ENCODE peak calls at places on chromosomes 6 and 20, in four cellular contexts. X is HepG2, K is H1, A is K562. I is an unnamed sample.
A peak's percentile ranks its signal among the peaks of the same experiment; 100 is the strongest.

GRCh38 chr20:58997141-58997770 is 9.8 kb downstream of the CTSZ start:
- DNase-seq in K (no peak), X (no peak), A (no peak), I (no peak)

GRCh38 chr20:54984104-54984448 is 508.7 kb downstream of the DOK5 start:
- DNase-seq in A (no peak), K (no peak), X (no peak), I (no peak)

GRCh38 chr6:113104546-113105325 is 752.4 kb upstream of the MARCKS start:
- DNase-seq in X (no peak), A (no peak), K (no peak), I (no peak)

GRCh38 chr6:121319112-121319553 is 15.1 kb downstream of the TBC1D32 start:
- DNase-seq in X (peak; percentile 41), A (no peak), K (no peak), I (no peak)

GRCh38 chr20:61628901-61629300 is 376.8 kb downstream of the CDH4 start:
- DNase-seq in X (no peak), A (no peak), K (no peak), I (no peak)

GRCh38 chr20:31747640-31748039 is 8.6 kb downstream of the TPX2 start:
- DNase-seq in K (no peak), A (no peak), X (no peak), I (no peak)

GRCh38 chr6:119350202-119351004 is 842 bp upstream of the MAN1A1 start:
- DNase-seq in K (no peak), A (no peak), X (peak; percentile 33), I (no peak)

GRCh38 chr20:63626424-63627128 is at the start of gene GMEB2:
- DNase-seq in X (peak; percentile 69), A (peak; percentile 88), K (no peak), I (no peak)

GRCh38 chr6:159107451-159108260 is 61.5 kb upstream of the FNDC1 start:
- DNase-seq in K (no peak), X (no peak), A (no peak), I (no peak)

GRCh38 chr6:52074155-52074554 is 13.3 kb downstream of the PKHD1 start:
- DNase-seq in A (peak; percentile 11), X (no peak), K (no peak), I (no peak)

GRCh38 chr6:8182209-8182845 is 80.0 kb upstream of the EEF1E1 start:
- DNase-seq in K (no peak), A (no peak), X (no peak), I (no peak)

GRCh38 chr6:134853111-134854055 is 96.5 kb downstream of the ALDH8A1 start:
- DNase-seq in X (peak; percentile 69), A (no peak), K (no peak), I (no peak)

GRCh38 chr6:136446579-136447182 is 103.5 kb downstream of the MAP7 start:
- DNase-seq in A (no peak), K (no peak), X (no peak), I (no peak)

GRCh38 chr6:163813979-163814493 is 399.5 kb downstream of the QKI start:
- DNase-seq in A (no peak), X (no peak), K (no peak), I (peak; percentile 9)

GRCh38 chr6:163816441-163816840 is 401.9 kb downstream of the QKI start:
- DNase-seq in A (no peak), X (no peak), K (no peak), I (no peak)

GRCh38 chr6:163815796-163816195 is 401.3 kb downstream of the QKI start:
- DNase-seq in X (no peak), K (no peak), A (no peak), I (no peak)

GRCh38 chr6:163811317-163811716 is 396.8 kb downstream of the QKI start:
- DNase-seq in A (no peak), K (no peak), X (no peak), I (no peak)

GRCh38 chr6:163814494-163815364 is 400.2 kb downstream of the QKI start:
- DNase-seq in A (no peak), K (no peak), X (no peak), I (peak; percentile 34)
- TF ChIP-seq SRF in A (no peak), K (no peak), X (no peak), I (no peak)

GRCh38 chr6:33211666-33212422 is 3.5 kb downstream of the RING1 start:
- DNase-seq in X (no peak), K (no peak), A (peak; percentile 67), I (no peak)
- TF ChIP-seq CBX5 in X (no peak), K (no peak), A (no peak), I (no peak)

DNA sequence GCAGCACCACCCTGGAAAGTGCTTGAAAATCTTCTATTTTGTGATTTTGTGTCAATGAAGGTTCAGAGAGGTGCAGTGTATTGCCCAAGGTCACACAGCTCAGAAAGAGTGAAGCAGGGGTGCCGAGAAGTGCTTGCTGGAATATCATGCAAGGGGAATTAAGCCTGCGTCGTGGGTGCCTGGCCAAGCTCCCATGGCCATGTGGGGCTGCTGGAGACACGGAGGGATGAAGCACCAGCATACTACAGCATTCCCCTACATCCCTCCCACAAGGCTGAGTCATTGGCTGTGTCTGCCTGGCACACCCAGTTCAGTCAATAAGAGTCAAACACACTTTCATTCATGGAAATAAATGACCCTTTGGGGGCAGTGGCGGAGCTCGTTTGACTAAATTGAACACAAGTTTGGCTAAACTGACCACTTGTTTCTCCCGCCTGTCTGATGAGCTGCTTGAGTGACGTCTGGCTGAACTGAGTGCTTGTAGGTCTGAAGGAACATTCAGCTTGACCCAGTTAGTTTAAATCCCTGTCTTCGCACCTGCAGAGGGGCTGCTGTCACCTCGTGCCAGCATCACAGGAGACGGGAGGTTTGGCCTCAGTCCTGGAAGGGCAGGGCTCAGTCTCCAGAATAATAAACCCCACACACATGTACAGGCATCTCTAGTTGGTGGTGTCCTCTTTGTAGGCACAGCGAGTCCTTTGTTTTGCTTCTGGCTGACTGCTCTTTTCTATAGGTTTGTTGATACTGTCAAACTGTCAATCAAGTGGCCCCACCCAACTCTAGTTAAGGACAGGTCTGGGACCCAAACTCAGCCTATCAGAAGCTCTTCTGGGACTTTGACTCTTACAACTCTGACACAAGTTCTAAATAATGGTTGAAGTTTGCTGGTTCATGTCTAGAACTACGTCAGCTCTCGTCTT is 8.4 kb upstream of the TGM2 start:
- DNase-seq in X (peak; percentile 85), K (no peak), A (peak; percentile 68), I (no peak)
- TF ChIP-seq SP1 in X (peak; percentile 27), K (no peak), A (no peak), I (no peak)

GRCh38 chr6:34595332-34596090 is 39.4 kb upstream of the SPDEF start:
- DNase-seq in A (no peak), K (no peak), X (no peak), I (no peak)
- TF ChIP-seq SRF in A (no peak), K (no peak), X (no peak), I (no peak)

DNA sequence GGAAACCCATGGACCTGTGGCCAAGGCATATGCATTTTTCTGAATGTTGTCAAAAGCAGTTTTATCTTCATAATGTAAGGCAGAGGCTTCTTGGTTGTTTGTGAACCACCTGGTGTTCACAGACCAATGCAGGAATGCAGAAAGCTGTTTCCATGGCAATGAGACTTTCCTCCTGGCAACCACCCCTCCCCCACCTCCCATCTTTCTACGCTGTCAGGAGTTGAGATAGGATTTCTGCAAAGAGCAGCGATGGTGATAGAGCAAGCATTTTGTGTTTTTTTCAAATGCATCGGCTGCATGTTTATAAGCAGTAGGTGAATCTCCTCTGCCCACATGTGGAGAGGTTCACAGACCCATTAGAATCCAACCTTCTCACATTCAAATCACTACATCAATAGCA is 114.1 kb upstream of the SMLR1 start:
- DNase-seq in K (peak; percentile 38), A (no peak), X (no peak), I (no peak)
- TF ChIP-seq CBX5 in K (no peak), A (no peak), X (no peak), I (no peak)

GRCh38 chr6:3196770-3197169 is 30.7 kb downstream of the TUBB2B start:
- DNase-seq in K (no peak), X (no peak), A (no peak), I (no peak)

GRCh38 chr6:3193102-3193837 is 34.2 kb downstream of the TUBB2B start:
- DNase-seq in K (no peak), X (no peak), A (no peak), I (no peak)

GRCh38 chr6:3195377-3195694 is 32.1 kb downstream of the TUBB2B start:
- DNase-seq in K (no peak), A (no peak), X (no peak), I (no peak)

GRCh38 chr6:3194535-3195376 is 32.7 kb downstream of the TUBB2B start:
- DNase-seq in X (no peak), A (no peak), K (no peak), I (no peak)

GRCh38 chr6:3195695-3196497 is 31.6 kb downstream of the TUBB2B start:
- DNase-seq in X (peak; percentile 90), K (no peak), A (peak; percentile 39), I (no peak)
- TF ChIP-seq SP1 in X (peak; percentile 25), K (no peak), A (peak; percentile 79), I (no peak)

GRCh38 chr20:49540696-49541435 is 27.1 kb downstream of the PTGIS start:
- DNase-seq in K (no peak), X (no peak), A (no peak), I (no peak)

GRCh38 chr20:49538950-49539349 is 29.0 kb downstream of the PTGIS start:
- DNase-seq in A (no peak), X (no peak), K (no peak), I (no peak)

GRCh38 chr20:49541733-49542513 is 26.0 kb downstream of the PTGIS start:
- DNase-seq in X (peak; percentile 90), K (no peak), A (peak; percentile 90), I (peak; percentile 35)

GRCh38 chr20:49540232-49540620 is 27.7 kb downstream of the PTGIS start:
- DNase-seq in K (no peak), X (no peak), A (no peak), I (no peak)

GRCh38 chr20:49539481-49540231 is 28.3 kb downstream of the PTGIS start:
- DNase-seq in X (no peak), K (no peak), A (no peak), I (no peak)
- TF ChIP-seq SRF in X (no peak), K (no peak), A (no peak), I (no peak)